ENCODE peak calls at places on chromosomes 5 and 9, in five cellular contexts. G is K562, C is H1, M is GM12878, Y is HepG2. P is an unnamed sample.

GRCh38 chr5:36521838-36522745 is 84.3 kb upstream of the SLC1A3 start:
- DNase-seq in G (no peak), C (no peak), M (no peak), Y (no peak), P (no peak)

GRCh38 chr5:56479701-56480304 is 246.7 kb upstream of the ANKRD55 start:
- DNase-seq in G (no peak), C (no peak), M (peak; percentile 30), Y (no peak), P (no peak)

GRCh38 chr9:135047521-135047920 is 39.9 kb upstream of the OLFM1 start:
- DNase-seq in G (no peak), C (no peak), M (no peak), Y (no peak), P (no peak)

GRCh38 chr9:129763235-129763917 is 10.5 kb upstream of the PTGES start:
- DNase-seq in G (no peak), C (no peak), M (no peak), Y (no peak), P (no peak)

GRCh38 chr9:31065691-31066090 is 1318.8 kb upstream of the ACO1 start:
- DNase-seq in G (no peak), C (no peak), M (no peak), Y (no peak), P (no peak)

GRCh38 chr5:34913072-34913471 is 2.2 kb downstream of the RAD1 start:
- DNase-seq in G (no peak), C (no peak), M (no peak), Y (no peak), P (no peak)

GRCh38 chr9:114291064-114291474 is 31.8 kb upstream of the ORM1 start:
- DNase-seq in G (peak; percentile 81), C (peak; percentile 62), M (no peak), Y (peak; percentile 61), P (peak; percentile 51)

GRCh38 chr5:170306381-170306790 is 8.8 kb upstream of the LCP2 start:
- DNase-seq in G (peak; percentile 74), C (no peak), M (no peak), Y (no peak), P (no peak)

GRCh38 chr5:93164690-93165089 is 416.3 kb downstream of the NR2F1-AS1 start:
- DNase-seq in G (no peak), C (no peak), M (no peak), Y (no peak), P (peak; percentile 87)

GRCh38 chr5:141234109-141234508 is 11.0 kb downstream of the PCDHB14 start:
- DNase-seq in G (no peak), C (no peak), M (no peak), Y (peak; percentile 4), P (no peak)

GRCh38 chr5:34787035-34787434 is 51.9 kb upstream of the TTC23L start:
- DNase-seq in G (no peak), C (no peak), M (no peak), Y (no peak), P (no peak)

GRCh38 chr5:84248013-84248412 is 136.7 kb downstream of the EDIL3 start:
- DNase-seq in G (no peak), C (no peak), M (no peak), Y (no peak), P (no peak)

DNA sequence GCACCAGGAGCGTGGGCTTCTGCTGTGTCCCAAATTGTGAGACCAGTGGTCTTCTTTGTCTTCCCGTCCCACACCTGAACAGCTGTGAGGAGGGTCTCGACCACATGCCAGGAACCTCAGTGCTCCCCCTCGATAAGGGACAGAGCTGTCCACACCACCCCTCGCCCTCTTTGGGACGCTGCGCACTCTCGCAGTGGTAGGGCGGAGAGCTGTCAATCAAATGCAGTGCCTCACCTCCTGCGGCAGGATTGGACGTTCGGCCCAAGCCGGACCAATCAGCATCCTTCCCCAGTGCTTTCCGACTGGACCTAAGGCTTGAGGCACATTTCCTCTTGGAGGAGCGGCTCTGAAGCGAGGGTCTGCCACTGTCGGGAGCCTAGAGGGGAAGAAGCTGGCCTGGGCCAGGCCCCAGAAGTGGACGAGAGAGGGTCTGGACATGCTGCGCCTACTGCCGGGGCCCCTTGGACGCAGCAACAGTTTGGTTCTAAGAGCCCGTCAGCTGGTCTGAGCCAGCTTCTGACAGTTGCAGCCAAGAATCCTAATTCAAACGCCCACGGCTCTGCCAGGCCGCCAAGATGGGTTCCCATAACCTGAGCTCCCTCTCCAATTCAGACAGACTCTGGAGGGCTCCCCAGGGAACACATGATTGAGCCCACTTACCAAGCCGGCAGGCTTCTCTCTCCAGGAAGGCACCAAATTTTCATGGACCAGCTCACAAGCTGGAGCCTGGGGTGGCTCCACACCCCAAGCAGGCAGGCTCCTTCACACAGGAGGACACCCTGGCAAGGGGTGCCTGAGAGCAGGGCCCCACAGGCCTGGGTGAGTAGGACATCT is 28.1 kb upstream of the ADAMTS2 start:
- DNase-seq in G (no peak), C (no peak), M (no peak), Y (no peak), P (no peak)
- TF ChIP-seq SRF in G (no peak), C (no peak), M (no peak), Y (no peak), P (no peak)

DNA sequence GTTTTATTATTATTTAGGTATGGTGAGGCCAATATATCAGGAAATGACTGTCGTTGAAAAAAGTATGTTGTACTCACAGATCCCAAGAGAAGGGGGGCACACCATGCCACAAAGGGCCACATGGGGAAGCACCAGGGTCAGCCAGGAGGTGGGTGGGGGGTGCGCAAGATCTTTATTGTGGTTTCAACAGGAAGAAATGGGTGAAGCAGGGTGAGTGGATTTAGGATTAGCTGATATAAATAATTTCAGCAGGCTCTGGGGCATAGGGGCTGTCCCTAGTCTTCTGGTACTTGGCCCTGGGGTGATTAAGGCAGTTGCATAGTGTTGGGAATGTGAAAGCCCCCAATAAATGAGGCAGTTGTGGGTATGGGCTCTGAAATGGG is 8.6 kb downstream of the PDCD1LG2 start:
- DNase-seq in G (no peak), C (no peak), M (no peak), Y (no peak), P (no peak)
- H3K4me3 ChIP-seq in G (no peak overlapping the region), C (no peak overlapping the region), M (peak overlapping the region; percentile 35), Y (no peak overlapping the region), P (no peak overlapping the region)

GRCh38 chr5:149114403-149115312 is 26.6 kb upstream of the ABLIM3 start:
- DNase-seq in G (peak; percentile 25), C (no peak), M (no peak), Y (peak; percentile 66), P (peak; percentile 77)
- TF ChIP-seq ATF3 in G (no peak), C (no peak), M (no peak), Y (no peak), P (no peak)

DNA sequence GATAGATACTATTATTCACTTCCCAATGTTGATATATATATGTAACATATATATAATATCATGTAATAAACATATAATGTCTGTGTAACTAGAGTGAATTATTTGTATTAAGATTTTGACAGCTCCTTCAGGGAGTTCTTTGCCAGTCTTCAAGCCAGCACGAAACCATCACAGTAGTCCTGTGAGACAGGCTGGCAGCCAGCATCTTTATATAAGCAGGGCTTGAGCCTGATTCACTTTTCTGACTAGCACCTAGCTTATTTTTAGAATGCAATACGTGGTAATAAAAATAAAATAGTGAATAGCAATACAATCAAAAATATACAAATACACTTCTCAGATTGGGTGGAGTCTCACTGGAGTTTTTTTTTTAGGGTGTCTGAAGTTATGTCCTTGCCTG is 20.7 kb upstream of the GDA start:
- DNase-seq in G (no peak), C (no peak), M (no peak), Y (no peak), P (no peak)
- TF ChIP-seq SRF in G (no peak), C (no peak), M (no peak), Y (no peak), P (no peak)

GRCh38 chr5:124000558-124000957 is 488.6 kb downstream of the CSNK1G3 start:
- DNase-seq in G (no peak), C (no peak), M (no peak), Y (no peak), P (no peak)

GRCh38 chr5:124001216-124001615 is 489.2 kb downstream of the CSNK1G3 start:
- DNase-seq in G (no peak), C (no peak), M (no peak), Y (no peak), P (no peak)

GRCh38 chr5:123992641-123993040 is 480.7 kb downstream of the CSNK1G3 start:
- DNase-seq in G (no peak), C (no peak), M (no peak), Y (no peak), P (no peak)

GRCh38 chr5:123997354-123998215 is 485.6 kb downstream of the CSNK1G3 start:
- DNase-seq in G (no peak), C (no peak), M (no peak), Y (no peak), P (no peak)
- H3K4me3 ChIP-seq in G (no peak overlapping the region), C (no peak overlapping the region), M (no peak overlapping the region), Y (no peak overlapping the region), P (no peak overlapping the region)

GRCh38 chr9:116493183-116493582 is 193.9 kb upstream of the TRIM32 start:
- DNase-seq in G (no peak), C (no peak), M (no peak), Y (no peak), P (no peak)
- TF ChIP-seq ATF3 in G (no peak), C (no peak), M (no peak), Y (no peak), P (no peak)

DNA sequence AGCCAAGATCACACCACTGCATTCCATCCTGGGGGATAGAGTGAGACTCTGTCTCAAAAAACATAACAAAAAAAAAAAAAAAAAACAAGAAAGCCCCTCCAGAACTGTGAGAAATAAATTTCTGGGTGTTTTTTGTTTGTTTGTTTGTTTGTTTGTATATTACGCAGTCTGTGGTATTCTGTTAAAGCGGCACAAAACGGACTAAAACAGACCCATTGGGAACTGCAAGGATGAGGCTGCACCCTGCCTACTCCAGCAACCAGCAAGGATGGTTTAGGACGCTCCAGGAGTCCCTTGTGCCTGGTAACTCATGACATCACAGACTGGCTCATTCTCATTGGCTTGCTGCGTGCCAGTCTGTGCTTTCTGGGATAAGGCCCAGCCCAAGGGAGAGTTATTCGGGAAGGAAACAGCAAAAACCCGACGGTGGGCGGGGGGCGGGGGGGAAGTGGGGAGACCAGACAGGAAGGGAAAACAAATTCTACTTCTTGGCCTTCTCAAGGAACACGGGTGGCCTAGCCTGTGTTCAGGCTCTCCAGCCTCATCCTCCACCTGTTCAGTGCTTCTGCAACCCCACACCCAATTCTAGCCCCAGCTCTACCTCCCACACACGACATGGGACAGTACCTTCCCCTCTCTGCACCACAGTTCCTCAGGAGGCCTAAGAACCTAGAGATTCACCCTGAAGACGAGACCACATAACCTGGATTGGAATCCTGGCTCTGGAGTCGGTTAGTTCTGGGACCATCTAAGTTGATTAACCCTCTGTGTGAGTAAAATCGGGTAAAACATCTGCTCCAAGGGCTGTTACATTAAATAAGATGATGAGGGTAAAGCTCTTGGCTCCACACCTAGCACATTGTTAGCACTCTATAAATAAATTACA is 2.8 kb downstream of the CD74 start:
- DNase-seq in G (peak; percentile 81), C (peak; percentile 44), M (peak; percentile 84), Y (peak; percentile 77), P (peak; percentile 81)
- TF ChIP-seq SRF in G (no peak), C (no peak), M (no peak), Y (no peak), P (no peak)

GRCh38 chr9:3946840-3947239 is 353.0 kb downstream of the GLIS3 start:
- DNase-seq in G (no peak), C (no peak), M (no peak), Y (no peak), P (no peak)
- H3K4me3 ChIP-seq in G (no peak overlapping the region), C (no peak overlapping the region), M (no peak overlapping the region), Y (no peak overlapping the region), P (no peak overlapping the region)